ENCODE peak calls at places on chromosomes 2 and 18, in seven cellular contexts. S, I, H, C, L, D and E are unnamed samples.

GRCh38 chr2:230890696-230891095 is 26.0 kb downstream of the ITM2C start:
- DNase-seq in C (no peak), H (no peak), D (no peak), S (no peak), L (no peak), I (no peak), E (no peak)

GRCh38 chr18:23356915-23357421 is 96.1 kb upstream of the RIOK3 start:
- DNase-seq in H (peak), I (no peak), C (no peak), D (no peak), S (no peak), L (no peak), E (no peak)

GRCh38 chr2:28608061-28608828 is 112.4 kb downstream of the PLB1 start:
- DNase-seq in I (no peak), H (no peak), C (no peak), D (no peak), S (no peak), L (no peak), E (no peak)

GRCh38 chr2:160522951-160523700 is 29.5 kb upstream of the RBMS1 start:
- DNase-seq in D (no peak), H (peak), S (no peak), I (no peak), C (no peak), L (no peak), E (no peak)

GRCh38 chr2:179842498-179843153 is 18.8 kb downstream of the ZNF385B start:
- DNase-seq in H (no peak), C (no peak), I (no peak), L (no peak), S (no peak), D (peak), E (no peak)

GRCh38 chr2:118902279-118903028 is 39.5 kb upstream of the MARCO start:
- DNase-seq in C (no peak), L (no peak), D (no peak), I (no peak), S (no peak), H (no peak), E (no peak)

GRCh38 chr2:43676322-43677050 is at the start of gene C1GALT1C1L:
- DNase-seq in L (peak), I (peak), S (no peak), D (peak), H (peak), C (peak), E (no peak)

GRCh38 chr2:218861645-218862318 is 2.2 kb downstream of the WNT6 start:
- DNase-seq in C (no peak), D (no peak), H (no peak), L (no peak), I (no peak), S (no peak), E (no peak)

GRCh38 chr2:190582761-190583506 is 48.4 kb upstream of the NEMP2 start:
- DNase-seq in H (no peak), C (no peak), S (no peak), I (no peak), D (peak), L (no peak), E (no peak)

GRCh38 chr2:113780472-113780871 is 24.0 kb upstream of the SLC35F5 start:
- DNase-seq in D (no peak), C (no peak), H (no peak), S (no peak), L (no peak), I (no peak), E (no peak)

GRCh38 chr18:70513502-70514171 is 224.8 kb downstream of the SOCS6 start:
- DNase-seq in H (no peak), L (no peak), C (no peak), D (no peak), I (no peak), S (no peak), E (no peak)

GRCh38 chr2:36545871-36546416 is 52.0 kb downstream of the FEZ2 start:
- DNase-seq in H (no peak), C (no peak), D (no peak), L (no peak), S (no peak), I (no peak), E (no peak)

GRCh38 chr2:73290049-73290839 is 3.1 kb downstream of the EGR4 start:
- DNase-seq in S (no peak), L (peak), H (peak), I (peak), D (peak), C (no peak), E (no peak)

GRCh38 chr2:149826471-149827125 is 239.0 kb upstream of the MMADHC start:
- DNase-seq in C (no peak), H (peak), D (no peak), I (no peak), S (no peak), L (no peak), E (no peak)

GRCh38 chr2:190382851-190383250 is 25.3 kb upstream of the MFSD6 start:
- DNase-seq in H (peak), L (peak), S (peak), D (peak), I (no peak), C (no peak), E (no peak)

GRCh38 chr2:223613017-223613950 is 11.1 kb upstream of the SCG2 start:
- DNase-seq in C (no peak), S (no peak), D (peak), L (no peak), I (peak), H (peak), E (peak)

GRCh38 chr2:96867756-96868554 is 1.9 kb downstream of the SEMA4C start:
- DNase-seq in I (no peak), C (no peak), H (no peak), S (no peak), D (no peak), L (no peak), E (no peak)

GRCh38 chr2:66445781-66446177 is 10.9 kb downstream of the MEIS1 start:
- DNase-seq in H (no peak), L (no peak), I (no peak), D (no peak), C (no peak), S (no peak), E (no peak)

GRCh38 chr2:28619213-28620196 is 123.6 kb downstream of the PLB1 start:
- DNase-seq in S (no peak), I (no peak), L (no peak), C (no peak), H (peak), D (no peak), E (no peak)

GRCh38 chr18:74006160-74006559 is 141.5 kb downstream of the FBXO15 start:
- DNase-seq in L (no peak), C (no peak), I (no peak), D (no peak), H (no peak), S (no peak), E (no peak)

GRCh38 chr2:119820275-119820674 is 60.6 kb downstream of the PTPN4 start:
- DNase-seq in I (no peak), H (peak), C (no peak), D (peak), L (no peak), S (no peak), E (no peak)

GRCh38 chr18:9025104-9025838 is 77.2 kb upstream of the NDUFV2 start:
- DNase-seq in H (peak), D (peak), I (no peak), C (no peak), L (no peak), S (no peak), E (no peak)

GRCh38 chr2:238027591-238028415 is 33.0 kb upstream of the SCLY start:
- DNase-seq in L (no peak), D (no peak), C (no peak), S (no peak), H (no peak), I (no peak), E (no peak)

GRCh38 chr2:224142397-224143312 is 103.6 kb upstream of the SERPINE2 start:
- DNase-seq in I (no peak), S (no peak), H (peak), D (no peak), L (no peak), C (no peak), E (no peak)

GRCh38 chr2:74457549-74458131 is 598 bp upstream of the WBP1 start:
- DNase-seq in I (peak), S (no peak), C (peak), L (peak), D (peak), H (no peak), E (no peak)

GRCh38 chr2:147641644-147642043 is 203.2 kb upstream of the ACVR2A start:
- DNase-seq in S (no peak), I (no peak), D (no peak), C (no peak), L (no peak), H (peak), E (no peak)

GRCh38 chr2:239724851-239725550 is 300.1 kb downstream of the NDUFA10 start:
- DNase-seq in I (no peak), H (no peak), D (no peak), C (no peak), S (no peak), L (no peak), E (no peak)

GRCh38 chr18:32470136-32470712 is 458 bp downstream of the GAREM1 start:
- DNase-seq in L (no peak), I (peak), C (no peak), S (no peak), D (peak), H (peak), E (no peak)

GRCh38 chr2:197170137-197170682 is 140.4 kb downstream of the ANKRD44 start:
- DNase-seq in C (no peak), S (no peak), L (no peak), D (no peak), H (no peak), I (no peak), E (no peak)

GRCh38 chr2:200380139-200380561 is 73.7 kb downstream of the SPATS2L start:
- DNase-seq in C (no peak), D (no peak), H (peak), S (no peak), I (no peak), L (no peak), E (no peak)

GRCh38 chr2:184945306-184945705 is 347.0 kb downstream of the ZNF804A start:
- DNase-seq in I (no peak), D (peak), S (no peak), L (no peak), C (no peak), H (no peak), E (no peak)

GRCh38 chr2:204024503-204024902 is 87.9 kb downstream of the ICOS start:
- DNase-seq in I (no peak), L (peak), C (no peak), H (peak), S (no peak), D (peak), E (no peak)

GRCh38 chr2:25362564-25363145 is 20.9 kb upstream of the DNMT3A start:
- DNase-seq in D (peak), C (peak), S (peak), H (no peak), I (no peak), L (peak), E (no peak)

GRCh38 chr2:188307850-188308283 is 16.2 kb downstream of the GULP1 start:
- DNase-seq in C (no peak), H (no peak), D (no peak), S (no peak), L (no peak), I (no peak), E (no peak)